ENCODE peak calls at places on chromosome 21, in eight cellular contexts. A is iPS DF 19.7; D is stimulated activated CD4-positive, alpha-beta T cell treated with anti-CD3 and anti-CD28 coated beads, Interleukin-1b, Interleukin-23, amount 100 ng/mL, for 4 hours; V is SW480; M is GM23338; T is AG08396; R is amniotic epithelial cell; B is activated T-helper 1 cell treated with anti-CD3 and anti-CD28 coated beads, Interleukin-12 subunit alpha, Interleukin-12 subunit beta, Interleukin-2, Interleukin-4 antibody, amounts not matched to agents 30 ng/mL and 10 ng/mL and 1 ng/mL, durations not matched to agents 14 hours and 24 hours and 36 hours. G is an unnamed sample.
A peak's percentile ranks its signal among the peaks of the same experiment; 100 is the strongest.

GRCh38 chr21:46660505-46660904 is 25.0 kb downstream of the PRMT2 start:
- DNase-seq in A (no peak), D (no peak), V (no peak), M (no peak), T (no peak), R (no peak), B (no peak), G (no peak)

GRCh38 chr21:42527489-42528158 is 14.0 kb downstream of the SLC37A1 start:
- DNase-seq in A (no peak), D (no peak), V (peak; percentile 83), M (no peak), T (no peak), R (no peak), B (peak; percentile 50), G (peak; percentile 42)

GRCh38 chr21:35525443-35525842 is 476.3 kb upstream of the RUNX1 start:
- DNase-seq in A (no peak), D (no peak), V (no peak), M (no peak), T (no peak), R (no peak), B (no peak), G (peak; percentile 13)

GRCh38 chr21:44461438-44462089 is 6.3 kb downstream of the LRRC3 start:
- DNase-seq in A (no peak), D (no peak), V (no peak), M (no peak), T (no peak), R (no peak), B (no peak), G (no peak)

GRCh38 chr21:45308211-45309068 is 20.7 kb upstream of the POFUT2 start:
- DNase-seq in A (no peak), D (no peak), V (peak; percentile 77), M (no peak), T (no peak), R (peak; percentile 97), B (no peak), G (no peak)

GRCh38 chr21:32423320-32423719 is 10.8 kb downstream of the EVA1C start:
- DNase-seq in A (no peak), D (no peak), V (peak; percentile 27), M (no peak), T (peak; percentile 75), R (peak; percentile 74), B (no peak), G (no peak)

GRCh38 chr21:37186983-37187382 is 80.2 kb downstream of the VPS26C start:
- DNase-seq in A (no peak), D (no peak), V (no peak), M (no peak), T (no peak), R (no peak), B (no peak), G (no peak)

GRCh38 chr21:37780991-37781983 is 135.0 kb downstream of the KCNJ6 start:
- DNase-seq in A (no peak), D (no peak), V (no peak), M (no peak), T (no peak), R (no peak), B (no peak), G (no peak)

GRCh38 chr21:45855248-45855801 is 126.2 kb upstream of the COL6A1 start:
- DNase-seq in A (no peak), D (no peak), V (no peak), M (no peak), T (no peak), R (no peak), B (no peak), G (no peak)

GRCh38 chr21:33011462-33011861 is 14.3 kb upstream of the OLIG2 start:
- DNase-seq in A (no peak), D (no peak), V (peak; percentile 89), M (no peak), T (peak; percentile 70), R (peak; percentile 74), B (no peak), G (no peak)

GRCh38 chr21:41615613-41616012 is 107.7 kb upstream of the TMPRSS2 start:
- DNase-seq in A (no peak), D (no peak), V (no peak), M (no peak), T (peak; percentile 87), R (peak; percentile 99), B (no peak), G (no peak)

GRCh38 chr21:43904316-43904925 is 39.4 kb downstream of the AGPAT3 start:
- DNase-seq in A (no peak), D (no peak), V (no peak), M (no peak), T (no peak), R (no peak), B (no peak), G (no peak)

GRCh38 chr21:25107708-25108107 is 499.6 kb downstream of the MRPL39 start:
- DNase-seq in A (no peak), D (no peak), V (no peak), M (no peak), T (peak; percentile 26), R (peak; percentile 21), B (no peak), G (no peak)

GRCh38 chr21:35926003-35926541 is 134.3 kb downstream of the SETD4 start:
- DNase-seq in A (no peak), D (no peak), V (peak; percentile 23), M (no peak), T (no peak), R (no peak), B (no peak), G (no peak)

GRCh38 chr21:35328856-35329455 is 279.9 kb upstream of the RUNX1 start:
- DNase-seq in A (no peak), D (no peak), V (no peak), M (no peak), T (no peak), R (no peak), B (no peak), G (no peak)

G was measured in T-cell.